ENCODE peak calls at places on chromosomes 4 and X, in eight cellular contexts. One of them, this sample, is unnamed.

GRCh38 chrX:130172127-130172834 is 519 bp downstream of the RAB33A start:
- DNase-seq in uterus: no peak
- DNase-seq in BE2C: peak
- DNase-seq in PC-9: no peak
- DNase-seq in neural progenitor cell: peak
- DNase-seq in fibroblast of mammary gland: no peak
- DNase-seq in fibroblast of lung: no peak
- DNase-seq in lower lobe of right lung: no peak
- DNase-seq in this sample: no peak

GRCh38 chrX:111100191-111100590 is 4.2 kb downstream of the PAK3 start:
- DNase-seq in fibroblast of mammary gland: peak
- DNase-seq in BE2C: peak
- DNase-seq in PC-9: no peak
- DNase-seq in uterus: no peak
- DNase-seq in fibroblast of lung: peak
- DNase-seq in neural progenitor cell: peak
- DNase-seq in lower lobe of right lung: no peak
- DNase-seq in this sample: peak

GRCh38 chrX:10783451-10783995 is 163.1 kb upstream of the MID1 start:
- DNase-seq in neural progenitor cell: no peak
- DNase-seq in lower lobe of right lung: no peak
- DNase-seq in uterus: no peak
- DNase-seq in fibroblast of lung: peak
- DNase-seq in fibroblast of mammary gland: no peak
- DNase-seq in BE2C: no peak
- DNase-seq in PC-9: no peak
- DNase-seq in this sample: no peak

GRCh38 chr4:2419814-2420213 is 1.1 kb downstream of the CFAP99 start:
- DNase-seq in lower lobe of right lung: peak
- DNase-seq in BE2C: no peak
- DNase-seq in uterus: no peak
- DNase-seq in PC-9: no peak
- DNase-seq in neural progenitor cell: no peak
- DNase-seq in fibroblast of lung: no peak
- DNase-seq in fibroblast of mammary gland: no peak
- DNase-seq in this sample: no peak

GRCh38 chr4:145938618-145939177 is at the start of gene ZNF827:
- DNase-seq in lower lobe of right lung: peak
- DNase-seq in fibroblast of mammary gland: peak
- DNase-seq in fibroblast of lung: peak
- DNase-seq in uterus: peak
- DNase-seq in neural progenitor cell: peak
- DNase-seq in PC-9: peak
- DNase-seq in BE2C: peak
- DNase-seq in this sample: peak

GRCh38 chr4:26076000-26076587 is 162.1 kb downstream of the SMIM20 start:
- DNase-seq in BE2C: no peak
- DNase-seq in neural progenitor cell: no peak
- DNase-seq in PC-9: no peak
- DNase-seq in fibroblast of lung: peak
- DNase-seq in uterus: no peak
- DNase-seq in fibroblast of mammary gland: peak
- DNase-seq in lower lobe of right lung: no peak
- DNase-seq in this sample: peak

GRCh38 chrX:152637649-152638442 is at the start of gene GABRQ:
- DNase-seq in PC-9: no peak
- DNase-seq in BE2C: peak
- DNase-seq in neural progenitor cell: peak
- DNase-seq in lower lobe of right lung: peak
- DNase-seq in fibroblast of mammary gland: peak
- DNase-seq in fibroblast of lung: peak
- DNase-seq in uterus: no peak
- DNase-seq in this sample: peak

GRCh38 chr4:27913738-27914137 is 1053.1 kb downstream of the STIM2 start:
- DNase-seq in uterus: no peak
- DNase-seq in fibroblast of mammary gland: no peak
- DNase-seq in neural progenitor cell: no peak
- DNase-seq in PC-9: no peak
- DNase-seq in lower lobe of right lung: no peak
- DNase-seq in BE2C: no peak
- DNase-seq in fibroblast of lung: no peak
- DNase-seq in this sample: no peak

GRCh38 chr4:123505077-123505456 is 108.5 kb downstream of the SPRY1 start:
- DNase-seq in PC-9: peak
- DNase-seq in fibroblast of mammary gland: peak
- DNase-seq in uterus: no peak
- DNase-seq in fibroblast of lung: peak
- DNase-seq in BE2C: no peak
- DNase-seq in neural progenitor cell: peak
- DNase-seq in lower lobe of right lung: no peak
- DNase-seq in this sample: no peak

GRCh38 chr4:12881945-12882589 is 602.1 kb downstream of the RAB28 start:
- DNase-seq in BE2C: no peak
- DNase-seq in lower lobe of right lung: no peak
- DNase-seq in fibroblast of lung: no peak
- DNase-seq in fibroblast of mammary gland: no peak
- DNase-seq in neural progenitor cell: no peak
- DNase-seq in uterus: no peak
- DNase-seq in PC-9: no peak
- DNase-seq in this sample: no peak

GRCh38 chr4:141668200-141668599 is 31.8 kb downstream of the IL15 start:
- DNase-seq in fibroblast of mammary gland: peak
- DNase-seq in neural progenitor cell: no peak
- DNase-seq in BE2C: no peak
- DNase-seq in PC-9: no peak
- DNase-seq in fibroblast of lung: no peak
- DNase-seq in lower lobe of right lung: no peak
- DNase-seq in uterus: no peak
- DNase-seq in this sample: no peak

GRCh38 chrX:77597090-77597489 is 149.9 kb downstream of the FGF16 start:
- DNase-seq in BE2C: no peak
- DNase-seq in lower lobe of right lung: no peak
- DNase-seq in fibroblast of lung: peak
- DNase-seq in PC-9: no peak
- DNase-seq in neural progenitor cell: no peak
- DNase-seq in uterus: no peak
- DNase-seq in fibroblast of mammary gland: peak
- DNase-seq in this sample: peak

GRCh38 chr4:154691229-154691628 is 52.6 kb upstream of the LRAT start:
- DNase-seq in PC-9: no peak
- DNase-seq in fibroblast of lung: peak
- DNase-seq in BE2C: no peak
- DNase-seq in uterus: no peak
- DNase-seq in lower lobe of right lung: no peak
- DNase-seq in neural progenitor cell: no peak
- DNase-seq in fibroblast of mammary gland: no peak
- DNase-seq in this sample: no peak

GRCh38 chr4:158995040-158995439 is 107.8 kb upstream of the RAPGEF2 start:
- DNase-seq in lower lobe of right lung: no peak
- DNase-seq in neural progenitor cell: no peak
- DNase-seq in fibroblast of mammary gland: no peak
- DNase-seq in uterus: no peak
- DNase-seq in PC-9: no peak
- DNase-seq in fibroblast of lung: no peak
- DNase-seq in BE2C: no peak
- DNase-seq in this sample: no peak

GRCh38 chr4:158995963-158996362 is 106.9 kb upstream of the RAPGEF2 start:
- DNase-seq in neural progenitor cell: no peak
- DNase-seq in uterus: no peak
- DNase-seq in PC-9: no peak
- DNase-seq in fibroblast of lung: no peak
- DNase-seq in fibroblast of mammary gland: no peak
- DNase-seq in lower lobe of right lung: no peak
- DNase-seq in BE2C: no peak
- DNase-seq in this sample: no peak

GRCh38 chr4:158997660-158998349 is 105.1 kb upstream of the RAPGEF2 start:
- DNase-seq in fibroblast of lung: no peak
- DNase-seq in BE2C: no peak
- DNase-seq in fibroblast of mammary gland: no peak
- DNase-seq in lower lobe of right lung: no peak
- DNase-seq in neural progenitor cell: no peak
- DNase-seq in PC-9: no peak
- DNase-seq in uterus: no peak
- DNase-seq in this sample: no peak

GRCh38 chr4:158998624-158999023 is 104.3 kb upstream of the RAPGEF2 start:
- DNase-seq in neural progenitor cell: no peak
- DNase-seq in fibroblast of mammary gland: peak
- DNase-seq in uterus: no peak
- DNase-seq in PC-9: no peak
- DNase-seq in BE2C: no peak
- DNase-seq in fibroblast of lung: no peak
- DNase-seq in lower lobe of right lung: no peak
- DNase-seq in this sample: peak

DNA sequence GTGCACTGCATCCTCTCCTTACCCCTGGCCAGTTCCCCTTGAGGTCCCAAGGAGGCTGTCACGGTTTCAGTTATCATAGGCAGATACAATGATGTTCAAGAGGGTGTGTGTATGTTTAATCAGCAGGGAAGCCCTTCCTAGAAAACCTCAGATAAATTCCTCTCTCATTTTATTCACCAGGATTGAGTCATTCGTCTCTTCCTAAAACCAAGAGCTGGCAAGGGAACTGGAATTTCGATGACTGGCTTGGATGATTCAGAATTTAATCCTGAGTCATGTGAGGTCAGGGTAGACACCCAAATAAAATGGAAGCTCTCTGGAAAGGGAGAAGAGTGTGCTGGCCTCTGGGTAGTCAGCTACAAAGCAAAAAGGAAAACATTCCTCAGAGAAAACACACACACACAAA is 106.2 kb upstream of the RAPGEF2 start:
- DNase-seq in fibroblast of mammary gland: peak
- DNase-seq in lower lobe of right lung: no peak
- DNase-seq in fibroblast of lung: peak
- DNase-seq in uterus: no peak
- DNase-seq in BE2C: no peak
- DNase-seq in PC-9: peak
- DNase-seq in neural progenitor cell: no peak
- DNase-seq in this sample: peak
- H3K4me3 ChIP-seq in fibroblast of mammary gland: no peak
- H3K4me3 ChIP-seq in lower lobe of right lung: no peak
- H3K4me3 ChIP-seq in fibroblast of lung: no peak
- H3K4me3 ChIP-seq in uterus: no peak
- H3K4me3 ChIP-seq in BE2C: no peak
- H3K4me3 ChIP-seq in PC-9: no peak
- H3K4me3 ChIP-seq in neural progenitor cell: no peak
- H3K4me3 ChIP-seq in this sample: no peak

GRCh38 chrX:98379134-98379533 is 1495.4 kb downstream of the RPA4 start:
- DNase-seq in fibroblast of mammary gland: no peak
- DNase-seq in BE2C: no peak
- DNase-seq in neural progenitor cell: no peak
- DNase-seq in PC-9: no peak
- DNase-seq in uterus: no peak
- DNase-seq in lower lobe of right lung: no peak
- DNase-seq in fibroblast of lung: no peak
- DNase-seq in this sample: no peak
- TF ChIP-seq CTCF in fibroblast of mammary gland: no peak
- TF ChIP-seq CTCF in BE2C: no peak
- TF ChIP-seq CTCF in neural progenitor cell: peak
- TF ChIP-seq CTCF in PC-9: no peak
- TF ChIP-seq CTCF in uterus: no peak
- TF ChIP-seq CTCF in lower lobe of right lung: no peak
- TF ChIP-seq CTCF in fibroblast of lung: no peak
- TF ChIP-seq CTCF in this sample: no peak

GRCh38 chr4:152304220-152304619 is 231.7 kb downstream of the FBXW7 start:
- DNase-seq in fibroblast of mammary gland: peak
- DNase-seq in BE2C: no peak
- DNase-seq in lower lobe of right lung: no peak
- DNase-seq in uterus: no peak
- DNase-seq in fibroblast of lung: no peak
- DNase-seq in PC-9: no peak
- DNase-seq in neural progenitor cell: no peak
- DNase-seq in this sample: peak

GRCh38 chr4:152309418-152309817 is 226.5 kb downstream of the FBXW7 start:
- DNase-seq in fibroblast of mammary gland: no peak
- DNase-seq in BE2C: peak
- DNase-seq in neural progenitor cell: no peak
- DNase-seq in PC-9: no peak
- DNase-seq in uterus: no peak
- DNase-seq in fibroblast of lung: no peak
- DNase-seq in lower lobe of right lung: no peak
- DNase-seq in this sample: no peak

GRCh38 chr4:152307669-152308068 is 228.2 kb downstream of the FBXW7 start:
- DNase-seq in fibroblast of lung: no peak
- DNase-seq in PC-9: no peak
- DNase-seq in lower lobe of right lung: no peak
- DNase-seq in BE2C: no peak
- DNase-seq in uterus: no peak
- DNase-seq in fibroblast of mammary gland: no peak
- DNase-seq in neural progenitor cell: no peak
- DNase-seq in this sample: no peak

GRCh38 chr4:152310223-152310622 is 225.7 kb downstream of the FBXW7 start:
- DNase-seq in PC-9: peak
- DNase-seq in fibroblast of lung: peak
- DNase-seq in neural progenitor cell: no peak
- DNase-seq in BE2C: no peak
- DNase-seq in fibroblast of mammary gland: no peak
- DNase-seq in uterus: no peak
- DNase-seq in lower lobe of right lung: no peak
- DNase-seq in this sample: peak

DNA sequence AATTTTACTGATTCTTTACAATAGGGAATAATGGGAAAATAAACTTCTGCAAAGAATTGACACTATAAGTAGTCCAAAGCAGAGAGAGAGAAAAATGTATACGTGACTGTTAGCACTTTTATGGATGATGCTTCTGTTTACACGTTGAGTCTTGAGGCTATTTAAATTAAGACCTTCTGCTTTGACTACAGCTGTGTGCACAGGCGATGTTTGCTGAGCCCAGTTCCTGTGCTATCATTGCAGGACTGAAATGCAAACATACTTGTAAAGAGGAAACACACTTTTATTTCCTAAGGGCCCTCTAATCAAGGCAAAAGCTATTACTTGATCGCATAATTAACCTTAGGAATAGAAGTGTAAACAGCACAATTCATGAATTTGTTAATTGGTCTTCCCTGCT is 227.0 kb downstream of the FBXW7 start:
- DNase-seq in BE2C: no peak
- DNase-seq in fibroblast of mammary gland: no peak
- DNase-seq in fibroblast of lung: no peak
- DNase-seq in neural progenitor cell: no peak
- DNase-seq in uterus: no peak
- DNase-seq in lower lobe of right lung: no peak
- DNase-seq in PC-9: no peak
- DNase-seq in this sample: no peak
- H3K4me3 ChIP-seq in BE2C: no peak
- H3K4me3 ChIP-seq in fibroblast of mammary gland: no peak
- H3K4me3 ChIP-seq in fibroblast of lung: no peak
- H3K4me3 ChIP-seq in neural progenitor cell: no peak
- H3K4me3 ChIP-seq in uterus: no peak
- H3K4me3 ChIP-seq in lower lobe of right lung: no peak
- H3K4me3 ChIP-seq in PC-9: no peak
- H3K4me3 ChIP-seq in this sample: no peak

DNA sequence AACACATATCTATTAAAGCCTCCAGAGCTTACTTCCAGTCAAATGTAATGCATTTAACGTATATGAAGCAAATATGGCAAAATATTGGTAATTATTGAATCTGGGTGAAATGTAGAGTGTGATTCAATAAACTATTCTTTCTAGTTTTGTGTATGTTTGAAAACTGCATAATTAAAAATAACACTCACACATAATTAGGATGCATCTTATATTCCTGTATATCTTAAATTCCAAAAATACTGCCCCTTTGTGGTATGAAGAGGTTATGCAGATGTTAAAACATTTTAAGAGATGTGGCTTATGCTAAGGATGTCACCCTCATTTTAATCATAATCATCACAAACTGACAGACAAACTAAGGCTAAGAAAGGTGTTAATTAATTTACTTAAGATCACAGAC is 182.9 kb downstream of the COX18 start:
- DNase-seq in neural progenitor cell: no peak
- DNase-seq in uterus: no peak
- DNase-seq in fibroblast of lung: peak
- DNase-seq in lower lobe of right lung: no peak
- DNase-seq in BE2C: no peak
- DNase-seq in PC-9: no peak
- DNase-seq in fibroblast of mammary gland: peak
- DNase-seq in this sample: peak
- TF ChIP-seq CTCF in neural progenitor cell: peak
- TF ChIP-seq CTCF in uterus: no peak
- TF ChIP-seq CTCF in fibroblast of lung: peak
- TF ChIP-seq CTCF in lower lobe of right lung: peak
- TF ChIP-seq CTCF in BE2C: peak
- TF ChIP-seq CTCF in PC-9: peak
- TF ChIP-seq CTCF in fibroblast of mammary gland: peak
- TF ChIP-seq CTCF in this sample: peak

This sample was measured in epithelial cell of esophagus.